ENCODE peak calls at places on chromosomes 12 and 14, in ten cellular contexts. O is H9; P is ovary; I is adrenal gland; Z is hepatocyte; E is neural progenitor cell; R is Caco-2; N is psoas muscle; S is GM23248; K is CD8-positive, alpha-beta memory T cell. H is an unnamed sample.

GRCh38 chr12:101782544-101782855 is 43.2 kb upstream of the SYCP3 start:
- DNase-seq in R (no peak), O (no peak), I (no peak), P (no peak), E (no peak), N (no peak), Z (no peak), K (no peak), S (no peak), H (no peak)

GRCh38 chr12:57461904-57462306 is 2.3 kb downstream of the GLI1 start:
- DNase-seq in S (no peak), E (no peak), N (no peak), O (no peak), I (no peak), Z (no peak), K (no peak), P (no peak), R (no peak), H (no peak)

GRCh38 chr14:33958616-33959226 is 7.8 kb upstream of the EGLN3 start:
- DNase-seq in P (no peak), E (no peak), K (no peak), I (no peak), R (no peak), S (no peak), O (no peak), Z (no peak), N (no peak), H (no peak)

GRCh38 chr14:89123215-89123614 is 293.8 kb downstream of the FOXN3 start:
- DNase-seq in P (no peak), I (no peak), S (no peak), R (no peak), O (no peak), N (no peak), E (no peak), Z (no peak), K (no peak), H (no peak)

GRCh38 chr12:106801830-106802561 is 27.5 kb downstream of the RIC8B start:
- DNase-seq in O (no peak), R (no peak), S (peak; percentile 4), I (no peak), E (no peak), N (no peak), P (no peak), K (no peak), Z (no peak), H (no peak)

GRCh38 chr14:22189873-22190272 is 399.2 kb downstream of the DAD1 start:
- DNase-seq in E (no peak), Z (no peak), I (no peak), K (no peak), R (no peak), S (no peak), O (no peak), P (no peak), N (no peak), H (no peak)

GRCh38 chr12:113891737-113892520 is 74.2 kb downstream of the RBM19 start:
- DNase-seq in P (no peak), Z (no peak), R (no peak), S (no peak), E (no peak), O (no peak), K (no peak), N (no peak), I (no peak), H (no peak)

GRCh38 chr12:50401383-50402155 is 884 bp downstream of the LARP4 start:
- DNase-seq in E (peak; percentile 59), R (no peak), N (no peak), Z (peak; percentile 35), K (no peak), I (peak; percentile 51), P (no peak), O (no peak), S (peak; percentile 77), H (peak; percentile 65)

GRCh38 chr12:117098361-117099217 is 627 bp downstream of the TESC start:
- DNase-seq in Z (no peak), R (peak; percentile 26), N (no peak), E (peak; percentile 38), S (no peak), K (peak; percentile 9), I (no peak), P (no peak), O (no peak), H (no peak)

GRCh38 chr12:130981156-130981789 is 27.6 kb downstream of the ADGRD1 start:
- DNase-seq in S (no peak), K (no peak), P (no peak), Z (peak; percentile 44), E (no peak), I (no peak), N (no peak), R (no peak), O (peak; percentile 24), H (no peak)

GRCh38 chr12:65845751-65846537 is 21.7 kb downstream of the HMGA2 start:
- DNase-seq in N (no peak), I (no peak), S (no peak), K (no peak), O (peak; percentile 85), P (no peak), R (peak; percentile 31), E (peak; percentile 72), Z (no peak), H (no peak)

GRCh38 chr14:55913324-55914035 is 204.7 kb upstream of the PELI2 start:
- DNase-seq in E (peak; percentile 22), S (no peak), O (no peak), P (no peak), I (peak; percentile 37), Z (no peak), N (no peak), R (no peak), K (no peak), H (no peak)

GRCh38 chr12:65891987-65892481 is 67.8 kb downstream of the HMGA2 start:
- DNase-seq in P (peak; percentile 73), N (peak; percentile 82), E (no peak), R (no peak), O (no peak), Z (peak; percentile 73), I (peak; percentile 86), S (peak; percentile 98), K (no peak), H (peak; percentile 88)

GRCh38 chr14:75566321-75566720 is 12.1 kb upstream of the FLVCR2 start:
- DNase-seq in O (no peak), Z (peak; percentile 20), E (no peak), K (peak; percentile 29), R (no peak), N (no peak), P (no peak), I (peak; percentile 49), S (peak; percentile 55), H (peak; percentile 66)

GRCh38 chr12:100184549-100184948 is 16.1 kb upstream of the ACTR6 start:
- DNase-seq in I (no peak), K (no peak), R (no peak), O (no peak), E (no peak), Z (no peak), P (no peak), S (no peak), N (no peak), H (no peak)

GRCh38 chr12:110846615-110847566 is at the start of gene CCDC63:
- DNase-seq in R (peak; percentile 73), P (peak; percentile 59), E (peak; percentile 90), K (peak; percentile 3), S (peak; percentile 60), Z (peak; percentile 79), O (peak; percentile 87), N (peak; percentile 71), I (peak; percentile 61), H (peak; percentile 39)

GRCh38 chr12:9707356-9707755 is 25.5 kb downstream of the CLECL1 start:
- DNase-seq in S (no peak), Z (no peak), I (no peak), N (no peak), P (no peak), K (no peak), R (no peak), E (no peak), O (no peak), H (no peak)

GRCh38 chr12:53998174-53998899 is 1.6 kb upstream of the HOXC9 start:
- DNase-seq in S (no peak), O (no peak), P (no peak), I (no peak), R (no peak), E (no peak), Z (no peak), N (peak; percentile 53), K (no peak), H (no peak)
- H3K4me1 ChIP-seq in S (peaks cover 3% of the 10 kb centered on the region), O (no peaks in the 10 kb centered on the region), P (peaks cover 9% of the 10 kb centered on the region), I (peaks cover 14% of the 10 kb centered on the region), R (peaks cover 6% of the 10 kb centered on the region), E (no peaks in the 10 kb centered on the region), Z (peaks cover 30% of the 10 kb centered on the region), N (peaks cover 15% of the 10 kb centered on the region), K (peaks cover 46% of the 10 kb centered on the region), H (no peaks in the 10 kb centered on the region)

GRCh38 chr14:94770815-94771190 is 890 bp upstream of the GSC start:
- DNase-seq in P (no peak), Z (no peak), K (no peak), O (no peak), S (no peak), R (no peak), I (no peak), N (no peak), E (peak; percentile 62), H (no peak)
- H3K4me1 ChIP-seq in P (peaks cover 4% of the 10 kb centered on the region), Z (peaks cover 19% of the 10 kb centered on the region), K (no peaks in the 10 kb centered on the region), O (no peaks in the 10 kb centered on the region), S (peaks cover 4% of the 10 kb centered on the region), R (no peaks in the 10 kb centered on the region), I (peaks cover 12% of the 10 kb centered on the region), N (peaks cover 6% of the 10 kb centered on the region), E (peaks cover 82% of the 10 kb centered on the region), H (no peaks in the 10 kb centered on the region)

GRCh38 chr12:53751336-53752191 is at the start of gene CISTR:
- DNase-seq in P (peak; percentile 62), S (peak; percentile 35), O (peak; percentile 62), N (peak; percentile 58), Z (peak; percentile 36), I (peak; percentile 27), E (peak; percentile 88), R (peak; percentile 26), K (peak; percentile 23), H (no peak)
- H3K4me1 ChIP-seq in P (peaks cover 4% of the 10 kb centered on the region), S (no peaks in the 10 kb centered on the region), O (peaks cover 4% of the 10 kb centered on the region), N (peaks cover 13% of the 10 kb centered on the region), Z (peaks cover 15% of the 10 kb centered on the region), I (peaks cover 11% of the 10 kb centered on the region), E (peaks cover 63% of the 10 kb centered on the region), R (no peaks in the 10 kb centered on the region), K (peaks cover 15% of the 10 kb centered on the region), H (peaks cover 17% of the 10 kb centered on the region)

GRCh38 chr12:1470051-1470450 is 124.3 kb downstream of the FBXL14 start:
- DNase-seq in K (no peak), O (no peak), R (no peak), N (no peak), S (no peak), P (no peak), E (no peak), I (no peak), Z (no peak), H (no peak)

GRCh38 chr12:1473418-1473817 is 121.0 kb downstream of the FBXL14 start:
- DNase-seq in I (no peak), K (no peak), S (peak; percentile 13), R (no peak), P (no peak), N (no peak), O (no peak), E (no peak), Z (no peak), H (peak; percentile 29)

GRCh38 chr12:1469063-1469462 is 125.3 kb downstream of the FBXL14 start:
- DNase-seq in Z (no peak), K (no peak), I (no peak), E (no peak), S (no peak), P (no peak), N (no peak), R (no peak), O (no peak), H (no peak)

GRCh38 chr12:1474059-1474537 is 120.3 kb downstream of the FBXL14 start:
- DNase-seq in R (no peak), N (no peak), S (peak; percentile 97), Z (peak; percentile 14), I (peak; percentile 37), E (no peak), O (no peak), P (no peak), K (no peak), H (no peak)

GRCh38 chr12:1471224-1471623 is 123.2 kb downstream of the FBXL14 start:
- DNase-seq in K (no peak), Z (no peak), P (no peak), R (no peak), E (no peak), I (no peak), N (no peak), O (no peak), S (no peak), H (no peak)
- H3K4me1 ChIP-seq in K (peaks cover 20% of the 10 kb centered on the region), Z (peaks cover 37% of the 10 kb centered on the region), P (peaks cover 5% of the 10 kb centered on the region), R (peaks cover 3% of the 10 kb centered on the region), E (peaks cover 32% of the 10 kb centered on the region), I (peaks cover 11% of the 10 kb centered on the region), N (peaks cover 22% of the 10 kb centered on the region), O (no peaks in the 10 kb centered on the region), S (peaks cover 49% of the 10 kb centered on the region), H (no peaks in the 10 kb centered on the region)